ENCODE peak calls at places on chromosome 12, in four cellular contexts. Q is upper lobe of right lung, F is GM12878, J is heart right ventricle. M is an unnamed sample.

GRCh38 chr12:123660328-123660727 is 10.6 kb upstream of the TCTN2 start:
- DNase-seq in Q (no peak), J (no peak), F (no peak), M (peak; percentile 78)

GRCh38 chr12:47397664-47398281 is 308.1 kb downstream of the RPAP3 start:
- DNase-seq in J (no peak), F (no peak), Q (no peak), M (no peak)

GRCh38 chr12:1518763-1519516 is 75.4 kb downstream of the FBXL14 start:
- DNase-seq in J (no peak), Q (peak; percentile 65), F (no peak), M (peak; percentile 51)

GRCh38 chr12:117904051-117904450 is 64.7 kb downstream of the KSR2 start:
- DNase-seq in J (no peak), Q (no peak), F (no peak), M (no peak)

GRCh38 chr12:94941440-94941862 is 62.0 kb downstream of the NDUFA12 start:
- DNase-seq in J (peak; percentile 61), F (no peak), Q (no peak), M (peak; percentile 39)

GRCh38 chr12:51171884-51172514 is 936 bp downstream of the TFCP2 start:
- DNase-seq in Q (no peak), J (no peak), F (peak; percentile 17), M (no peak)

GRCh38 chr12:127044841-127045240 is 1222.1 kb upstream of the TMEM132C start:
- DNase-seq in Q (no peak), F (no peak), J (no peak), M (no peak)

GRCh38 chr12:2101798-2102197 is 49.0 kb downstream of the CACNA1C start:
- DNase-seq in J (no peak), F (no peak), Q (no peak), M (no peak)

GRCh38 chr12:78210894-78211302 is 380.2 kb downstream of the NAV3 start:
- DNase-seq in J (no peak), F (no peak), Q (no peak), M (peak; percentile 93)

GRCh38 chr12:103546959-103547358 is 40.1 kb upstream of the STAB2 start:
- DNase-seq in F (no peak), Q (no peak), J (no peak), M (no peak)

GRCh38 chr12:90023207-90023870 is 314.7 kb upstream of the ATP2B1 start:
- DNase-seq in J (no peak), F (no peak), Q (no peak), M (no peak)

GRCh38 chr12:103884316-103884715 is 43.3 kb upstream of the NT5DC3 start:
- DNase-seq in F (no peak), Q (no peak), J (no peak), M (no peak)

GRCh38 chr12:106981781-106982180 is 5.2 kb downstream of the MTERF2 start:
- DNase-seq in Q (no peak), J (no peak), F (no peak), M (no peak)

GRCh38 chr12:113242560-113242959 is 21.3 kb downstream of the TPCN1 start:
- DNase-seq in Q (no peak), F (no peak), J (no peak), M (no peak)

GRCh38 chr12:105315130-105315529 is 15.4 kb upstream of the C12orf75 start:
- DNase-seq in F (no peak), Q (no peak), J (no peak), M (no peak)

GRCh38 chr12:119202544-119202943 is 23.8 kb downstream of the HSPB8 start:
- DNase-seq in J (no peak), F (no peak), Q (no peak), M (no peak)

GRCh38 chr12:112283541-112283940 is 98.7 kb downstream of the HECTD4 start:
- DNase-seq in F (no peak), Q (no peak), J (peak; percentile 9), M (no peak)

GRCh38 chr12:43789941-43790340 is 16.2 kb downstream of the TWF1 start:
- DNase-seq in F (no peak), J (peak; percentile 11), Q (no peak), M (no peak)

GRCh38 chr12:48029811-48030650 is 25.8 kb upstream of the COL2A1 start:
- DNase-seq in J (no peak), F (no peak), Q (no peak), M (no peak)

GRCh38 chr12:28239918-28240317 is 49.7 kb downstream of the CCDC91 start:
- DNase-seq in J (no peak), Q (no peak), F (no peak), M (no peak)

GRCh38 chr12:52091869-52092268 is 12.4 kb downstream of the SMIM41 start:
- DNase-seq in F (no peak), J (no peak), Q (peak; percentile 41), M (no peak)

GRCh38 chr12:88802307-88802706 is 222.0 kb upstream of the KITLG start:
- DNase-seq in F (no peak), J (no peak), Q (no peak), M (no peak)

GRCh38 chr12:44015333-44015941 is 179.6 kb downstream of the TMEM117 start:
- DNase-seq in F (peak; percentile 32), Q (no peak), J (no peak), M (peak; percentile 10)

GRCh38 chr12:112551681-112552080 is 132.9 kb downstream of the PTPN11 start:
- DNase-seq in J (no peak), Q (no peak), F (no peak), M (no peak)

GRCh38 chr12:93978553-93978952 is 169.8 kb upstream of the PLXNC1 start:
- DNase-seq in J (no peak), Q (no peak), F (no peak), M (peak; percentile 59)

GRCh38 chr12:5073838-5074237 is 30.2 kb downstream of the KCNA5 start:
- DNase-seq in Q (no peak), J (no peak), F (no peak), M (no peak)

GRCh38 chr12:92121826-92122225 is 23.8 kb downstream of the BTG1 start:
- DNase-seq in Q (no peak), J (no peak), F (no peak), M (no peak)

GRCh38 chr12:43352001-43352400 is 200.0 kb downstream of the ADAMTS20 start:
- DNase-seq in F (no peak), Q (no peak), J (no peak), M (no peak)

GRCh38 chr12:39402922-39403321 is 40.0 kb downstream of the KIF21A start:
- DNase-seq in J (no peak), F (peak; percentile 32), Q (no peak), M (no peak)

GRCh38 chr12:92702754-92703679 is at the start of gene PLEKHG7:
- DNase-seq in F (peak; percentile 80), J (no peak), Q (no peak), M (no peak)

GRCh38 chr12:45988259-45988658 is 2.1 kb downstream of the SCAF11 start:
- DNase-seq in Q (no peak), F (no peak), J (no peak), M (no peak)

GRCh38 chr12:32217354-32218310 is 111.0 kb downstream of the BICD1 start:
- DNase-seq in Q (peak; percentile 68), J (no peak), F (no peak), M (peak; percentile 45)

GRCh38 chr12:49019435-49020317 is 1.1 kb upstream of the PRKAG1 start:
- DNase-seq in Q (no peak), J (no peak), F (no peak), M (no peak)

GRCh38 chr12:52633383-52633782 is 15.0 kb upstream of the KRT73 start:
- DNase-seq in Q (no peak), F (no peak), J (no peak), M (no peak)

GRCh38 chr12:131142891-131143637 is 189.4 kb downstream of the ADGRD1 start:
- DNase-seq in F (no peak), J (no peak), Q (no peak), M (no peak)

GRCh38 chr12:52975820-52976573 is 27.1 kb downstream of the KRT18 start:
- DNase-seq in Q (peak; percentile 72), F (no peak), J (no peak), M (no peak)

GRCh38 chr12:128076188-128076587 is 190.8 kb upstream of the TMEM132C start:
- DNase-seq in J (no peak), Q (no peak), F (no peak), M (peak; percentile 69)

GRCh38 chr12:51391047-51391837 is at the start of gene GALNT6:
- DNase-seq in J (peak; percentile 20), F (no peak), Q (peak; percentile 79), M (no peak)

GRCh38 chr12:79344855-79345840 is 345.6 kb downstream of the PAWR start:
- DNase-seq in Q (no peak), J (peak; percentile 9), F (peak; percentile 2), M (no peak)

DNA sequence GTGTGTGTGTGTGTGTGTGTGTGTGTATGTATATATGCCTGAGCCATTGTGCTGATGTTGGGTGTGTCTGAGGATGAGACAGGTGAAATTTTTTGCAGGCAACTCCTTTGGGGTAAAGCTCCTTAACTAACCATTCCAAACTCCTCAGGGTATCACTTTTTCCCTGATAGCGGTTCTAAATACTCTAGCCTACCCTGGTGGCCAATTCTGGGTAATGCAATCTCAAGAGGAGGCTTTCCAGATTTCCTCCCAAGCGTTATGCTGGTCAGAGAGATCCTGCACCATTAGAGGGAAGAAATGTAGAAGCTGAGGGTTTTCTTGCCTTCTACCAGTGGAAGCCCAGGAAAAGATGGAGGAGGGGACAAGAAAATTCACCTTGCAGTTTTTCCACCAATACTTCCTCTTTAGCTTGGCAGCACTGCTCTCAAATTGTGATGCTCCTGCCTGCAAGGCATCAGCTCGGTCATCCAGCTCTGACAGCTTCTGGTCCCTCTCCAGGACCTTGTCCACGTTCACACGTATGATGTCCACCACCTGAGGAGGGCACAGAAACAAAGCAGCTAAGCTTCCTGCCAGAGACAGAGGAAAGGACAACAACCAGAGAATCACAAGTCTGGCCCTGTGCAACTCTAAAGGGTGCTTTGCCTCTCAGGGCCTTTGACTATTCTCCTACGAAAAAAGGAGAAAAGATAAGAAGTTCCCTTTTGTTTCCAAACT is 4.9 kb downstream of the VAMP1 start:
- DNase-seq in J (peak; percentile 63), Q (no peak), F (no peak), M (no peak)
- H3K36me3 ChIP-seq in J (peaks cover 59% of the 10 kb centered on the region), Q (peaks cover 46% of the 10 kb centered on the region), F (peaks cover 22% of the 10 kb centered on the region), M (peaks cover 33% of the 10 kb centered on the region)

GRCh38 chr12:18651525-18651924 is 86.3 kb downstream of the PLCZ1 start:
- DNase-seq in J (no peak), Q (no peak), F (no peak), M (no peak)
- TF ChIP-seq CTCF in J (no peak), Q (no peak), F (no peak), M (no peak)

GRCh38 chr12:121795029-121795977 is 1.8 kb upstream of the RHOF start:
- DNase-seq in J (peak; percentile 89), F (no peak), Q (peak; percentile 93), M (no peak)
- H3K4me3 ChIP-seq in J (peak overlapping the region; percentile 60), F (peak overlapping the region; percentile 58), Q (peak overlapping the region; percentile 20), M (no peak overlapping the region)

DNA sequence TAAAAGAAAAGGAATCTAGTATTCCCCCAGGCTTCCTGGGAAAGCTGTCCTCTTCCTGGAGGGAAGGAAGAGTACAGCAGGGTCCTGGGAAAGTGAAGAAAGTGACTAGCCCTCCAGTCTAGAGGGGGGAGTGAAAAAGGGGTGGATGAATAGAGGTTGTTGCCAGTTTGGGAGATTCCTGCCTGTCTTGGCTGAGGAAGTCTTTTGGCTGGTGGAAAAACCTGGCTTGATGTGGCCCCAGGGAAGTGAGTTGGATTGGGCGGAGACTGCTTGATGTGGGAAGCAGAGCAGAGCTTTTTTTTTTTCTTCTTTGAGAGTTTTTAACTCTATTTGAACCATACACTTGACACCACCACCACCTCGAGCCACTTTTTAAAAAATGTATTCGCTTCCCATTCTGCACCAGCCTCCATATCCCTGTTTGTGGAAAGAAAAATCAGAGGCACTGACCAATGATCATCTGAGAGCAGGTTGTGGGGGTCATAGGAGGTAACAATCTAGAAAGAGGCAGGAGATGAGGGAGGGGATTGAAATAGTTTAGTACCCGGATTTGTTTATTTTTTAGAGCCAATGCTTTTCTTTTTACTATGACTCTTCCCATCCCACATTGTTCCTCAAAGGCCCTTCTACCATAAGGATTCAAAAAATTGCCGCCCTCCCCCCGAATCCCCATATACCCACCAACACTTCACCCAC is 718 bp upstream of the DTX3 start:
- DNase-seq in Q (no peak), J (peak; percentile 84), F (no peak), M (peak; percentile 38)
- H3K36me3 ChIP-seq in Q (peaks cover 31% of the 10 kb centered on the region), J (peaks cover 40% of the 10 kb centered on the region), F (no peaks in the 10 kb centered on the region), M (peaks cover 6% of the 10 kb centered on the region)